ENCODE peak calls at places on chromosomes 6 and 20, in eight cellular contexts. N is WTC11, M is mucosa of descending colon, K is ovary, U is nephron progenitor cell, Z is fibroblast of the aortic adventitia, G is uterus, L is cardiac fibroblast. P is an unnamed sample.

GRCh38 chr6:16028966-16029365 is 99.9 kb upstream of the MYLIP start:
- DNase-seq in U (no peak), N (no peak), M (no peak), K (no peak), L (no peak), G (no peak), Z (no peak), P (no peak)

GRCh38 chr6:1786455-1787108 is 176.9 kb downstream of the FOXC1 start:
- DNase-seq in N (no peak), Z (no peak), G (no peak), K (no peak), L (no peak), U (no peak), M (no peak), P (no peak)

GRCh38 chr6:122616877-122617276 is 6.7 kb downstream of the PKIB start:
- DNase-seq in N (no peak), K (no peak), G (no peak), U (no peak), Z (no peak), L (no peak), M (no peak), P (no peak)

GRCh38 chr6:45115696-45116095 is 212.4 kb upstream of the RUNX2 start:
- DNase-seq in M (no peak), K (no peak), U (no peak), N (no peak), Z (peak), L (peak), G (no peak), P (no peak)

GRCh38 chr6:93294879-93295278 is 124.5 kb downstream of the EPHA7 start:
- DNase-seq in G (no peak), L (no peak), K (no peak), M (no peak), Z (no peak), N (no peak), U (no peak), P (no peak)

GRCh38 chr6:97275809-97276208 is 7.2 kb downstream of the MMS22L start:
- DNase-seq in N (no peak), M (no peak), G (no peak), L (no peak), Z (no peak), K (no peak), U (no peak), P (no peak)

GRCh38 chr6:74936886-74937285 is 269.0 kb downstream of the COL12A1 start:
- DNase-seq in L (peak), N (no peak), M (no peak), K (no peak), U (no peak), G (no peak), Z (no peak), P (no peak)

GRCh38 chr20:46984391-46984790 is 89.7 kb downstream of the EYA2 start:
- DNase-seq in Z (peak), U (no peak), L (peak), K (no peak), M (no peak), N (no peak), G (no peak), P (no peak)

GRCh38 chr20:45970646-45971424 is 1.2 kb downstream of the ZNF335 start:
- DNase-seq in L (peak), G (no peak), M (no peak), U (peak), N (no peak), Z (peak), K (peak), P (peak)

GRCh38 chr6:89986650-89987074 is 92.4 kb downstream of the GJA10 start:
- DNase-seq in N (no peak), U (no peak), L (peak), G (no peak), Z (no peak), M (no peak), K (no peak), P (no peak)

GRCh38 chr6:128438311-128438916 is 82.0 kb downstream of the PTPRK start:
- DNase-seq in L (peak), N (no peak), U (no peak), K (no peak), G (peak), Z (peak), M (no peak), P (no peak)

GRCh38 chr6:116355796-116356195 is 15.0 kb upstream of the DSE start:
- DNase-seq in U (no peak), K (no peak), Z (no peak), G (no peak), N (no peak), L (no peak), M (no peak), P (no peak)

GRCh38 chr6:113120577-113121285 is 736.4 kb upstream of the MARCKS start:
- DNase-seq in Z (peak), G (no peak), M (no peak), N (no peak), K (no peak), U (no peak), L (peak), P (peak)

GRCh38 chr6:70700922-70701876 is 33.5 kb downstream of the SMAP1 start:
- DNase-seq in Z (no peak), M (no peak), L (no peak), N (no peak), K (no peak), U (no peak), G (no peak), P (no peak)

GRCh38 chr6:51098801-51099200 is 280.1 kb downstream of the TFAP2B start:
- DNase-seq in N (no peak), Z (peak), M (no peak), U (no peak), G (no peak), K (no peak), L (no peak), P (no peak)

GRCh38 chr20:31923388-31924271 is 28.2 kb downstream of the PDRG1 start:
- DNase-seq in G (no peak), M (no peak), U (peak), Z (no peak), N (no peak), L (no peak), K (no peak), P (no peak)

DNA sequence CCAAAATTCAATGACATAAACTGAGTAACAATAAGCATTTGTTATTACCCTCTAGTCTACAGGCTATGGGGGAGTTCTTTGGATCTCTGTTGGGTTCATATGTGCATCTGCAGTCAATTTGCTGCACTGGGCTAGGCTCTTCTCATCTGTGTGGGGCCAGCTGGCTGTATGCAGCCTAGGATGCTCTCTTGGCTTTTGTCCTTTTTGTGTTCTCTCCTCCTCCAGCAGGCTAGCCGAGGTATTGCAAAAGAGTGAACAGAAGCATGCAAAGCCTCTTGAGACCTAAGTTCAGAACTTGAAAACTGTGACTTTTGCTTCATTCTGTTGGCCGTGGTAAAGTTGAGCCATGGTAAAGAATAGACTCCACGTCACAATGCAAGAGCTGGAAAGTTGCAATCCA is 62.8 kb upstream of the FOXO3 start:
- DNase-seq in K (no peak), L (peak), M (no peak), G (no peak), Z (peak), U (peak), N (peak), P (peak)
- TF ChIP-seq CTCF in K (no peak), L (peak), M (no peak), G (no peak), Z (peak), U (peak), N (peak), P (peak)

GRCh38 chr20:142290-142689 is at the start of gene DEFB126:
- DNase-seq in K (no peak), G (no peak), U (no peak), M (no peak), Z (no peak), L (no peak), N (no peak), P (no peak)
- TF ChIP-seq CTCF in K (no peak), G (no peak), U (no peak), M (no peak), Z (no peak), L (no peak), N (no peak), P (no peak)

GRCh38 chr6:166955865-166956443 is 396 bp downstream of the RNASET2 start:
- DNase-seq in M (no peak), U (no peak), G (no peak), L (no peak), N (no peak), Z (no peak), K (no peak), P (no peak)

GRCh38 chr6:166958926-166959861 is 2.8 kb upstream of the RNASET2 start:
- DNase-seq in Z (no peak), M (peak), N (no peak), K (no peak), L (peak), U (no peak), G (no peak), P (peak)

GRCh38 chr6:166957805-166958076 is 1.4 kb upstream of the RNASET2 start:
- DNase-seq in K (no peak), N (no peak), L (no peak), M (no peak), U (no peak), Z (no peak), G (no peak), P (no peak)

GRCh38 chr6:166956444-166957086 is at the start of gene RNASET2:
- DNase-seq in U (peak), M (peak), Z (peak), L (peak), N (peak), K (peak), G (peak), P (peak)

DNA sequence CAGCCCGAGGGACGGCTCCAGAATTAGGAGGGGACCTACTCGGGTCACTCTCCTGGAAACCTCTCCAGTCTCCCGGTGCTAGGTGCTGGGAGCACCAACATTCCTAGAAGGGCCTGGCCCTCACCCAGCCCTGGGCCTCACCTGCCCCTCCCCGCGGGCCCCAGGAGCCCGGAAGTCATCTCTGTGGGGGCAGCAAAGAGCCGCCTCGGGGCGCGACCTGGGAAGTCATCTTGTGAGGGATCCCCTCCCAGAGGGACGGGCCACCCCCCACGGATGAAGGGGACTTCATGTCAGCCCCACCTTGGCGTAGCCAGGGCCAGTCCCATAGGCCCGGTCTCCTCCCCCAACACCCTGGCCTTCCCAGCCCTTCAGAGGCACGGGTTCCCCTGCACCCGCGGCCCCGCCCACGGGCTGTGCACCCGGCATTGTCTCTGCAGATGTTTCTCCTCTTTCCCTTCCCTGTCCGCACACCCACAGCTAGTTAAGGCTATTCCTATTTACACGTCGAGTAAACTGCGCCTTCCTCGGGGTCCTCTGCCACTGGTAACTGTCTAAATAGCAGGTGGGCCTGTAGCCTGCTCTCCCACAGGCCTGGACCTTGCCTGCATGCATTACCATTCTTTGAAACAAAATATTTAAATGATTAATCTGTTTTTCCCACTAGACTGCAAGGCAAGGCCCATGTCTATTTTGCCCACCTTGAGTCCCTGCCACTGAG is 896 bp upstream of the RNASET2 start:
- DNase-seq in N (peak), U (peak), K (peak), G (peak), L (no peak), M (peak), Z (no peak), P (peak)
- TF ChIP-seq CTCF in N (no peak), U (no peak), K (no peak), G (no peak), L (no peak), M (peak), Z (no peak), P (no peak)

GRCh38 chr6:44052419-44053011 is 74.7 kb downstream of the MRPL14 start:
- DNase-seq in U (no peak), L (peak), G (no peak), Z (peak), K (no peak), N (peak), M (peak), P (no peak)
- TF ChIP-seq CTCF in U (no peak), L (peak), G (no peak), Z (peak), K (no peak), N (no peak), M (no peak), P (no peak)

DNA sequence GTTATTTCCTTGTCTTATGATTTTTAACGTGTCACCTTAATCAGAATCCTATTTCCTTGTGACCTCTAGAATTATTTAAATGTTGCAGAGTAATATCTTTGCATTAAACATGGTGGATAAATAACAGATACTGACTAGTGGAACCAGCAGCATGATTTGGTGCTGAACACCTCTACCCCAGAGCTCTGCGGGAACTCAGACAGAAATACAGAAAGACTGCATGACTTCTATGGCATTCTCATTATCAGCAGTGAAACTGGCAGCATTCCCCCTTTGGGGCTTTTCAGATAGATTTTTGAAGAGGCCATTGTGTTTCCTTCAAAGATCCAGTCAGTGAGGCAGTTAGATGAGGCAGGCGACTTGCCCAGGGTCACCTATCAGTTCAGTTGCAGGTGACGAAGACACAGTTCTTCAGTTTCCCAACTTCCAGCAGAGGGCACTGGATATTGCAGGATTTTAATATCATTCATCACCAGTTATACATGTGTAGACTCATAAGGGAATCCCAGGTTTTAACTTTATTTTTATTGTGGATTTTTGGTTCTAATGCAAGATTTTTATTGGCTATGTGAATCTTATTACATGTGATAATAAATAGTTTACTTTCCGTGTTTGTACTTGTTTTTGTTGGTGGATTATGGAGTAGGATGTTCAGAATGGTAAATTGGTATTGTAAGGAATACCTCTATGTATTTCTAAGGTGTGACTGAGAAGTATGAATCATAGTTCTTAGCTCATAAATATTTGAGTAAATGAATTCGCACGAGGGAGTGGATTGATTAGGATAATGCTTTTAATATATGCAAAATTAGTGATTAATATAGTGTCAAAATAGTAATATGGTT is 81.3 kb downstream of the AFDN start:
- DNase-seq in G (no peak), N (no peak), L (peak), U (no peak), M (no peak), Z (peak), K (no peak), P (peak)
- TF ChIP-seq CTCF in G (peak), N (no peak), L (peak), U (no peak), M (no peak), Z (peak), K (no peak), P (peak)

DNA sequence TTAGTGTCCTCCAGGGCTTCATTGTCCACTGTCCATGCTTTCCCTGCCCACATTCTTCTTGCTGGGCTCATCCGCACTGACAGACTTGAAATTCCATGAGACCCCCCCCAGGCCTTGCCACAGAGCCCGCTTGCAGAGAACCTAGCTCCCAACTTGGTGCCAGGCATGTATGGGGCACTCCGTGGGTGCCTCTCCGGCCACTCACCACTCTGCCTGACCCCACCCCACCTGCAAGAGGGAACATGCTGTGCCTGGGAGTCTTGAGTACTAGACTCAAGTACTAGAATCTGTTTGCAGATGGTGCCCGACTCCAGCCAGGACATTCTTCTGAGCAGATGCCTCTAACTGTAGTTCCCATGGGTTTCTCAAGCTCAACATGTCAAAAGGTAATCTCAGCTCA is 47.9 kb downstream of the TRERF1 start:
- DNase-seq in Z (no peak), M (no peak), K (no peak), N (no peak), U (no peak), L (no peak), G (no peak), P (no peak)
- TF ChIP-seq CTCF in Z (no peak), M (no peak), K (no peak), N (no peak), U (no peak), L (no peak), G (no peak), P (no peak)

DNA sequence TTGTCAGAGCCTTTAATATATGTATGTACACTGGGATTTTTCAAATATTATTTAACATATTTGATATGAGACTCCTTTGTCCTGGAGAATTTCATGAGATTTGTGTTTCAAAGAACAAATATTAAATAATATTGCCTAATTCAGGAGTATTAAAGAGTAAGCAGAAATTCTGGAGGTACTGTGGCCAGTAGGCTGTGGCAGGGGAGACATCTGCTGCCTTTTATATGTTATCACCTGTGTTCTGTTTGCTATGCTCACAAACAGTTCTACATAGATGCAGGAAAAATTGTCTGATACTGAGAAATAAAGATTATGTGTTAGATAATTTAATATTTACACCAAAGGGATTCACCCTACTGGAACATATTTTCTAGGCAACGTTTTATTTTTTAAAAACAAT is 395.4 kb upstream of the SLC35B3 start:
- DNase-seq in N (no peak), G (no peak), K (no peak), U (no peak), M (no peak), Z (no peak), L (no peak), P (no peak)
- TF ChIP-seq CTCF in N (no peak), G (no peak), K (no peak), U (no peak), M (no peak), Z (no peak), L (no peak), P (no peak)

DNA sequence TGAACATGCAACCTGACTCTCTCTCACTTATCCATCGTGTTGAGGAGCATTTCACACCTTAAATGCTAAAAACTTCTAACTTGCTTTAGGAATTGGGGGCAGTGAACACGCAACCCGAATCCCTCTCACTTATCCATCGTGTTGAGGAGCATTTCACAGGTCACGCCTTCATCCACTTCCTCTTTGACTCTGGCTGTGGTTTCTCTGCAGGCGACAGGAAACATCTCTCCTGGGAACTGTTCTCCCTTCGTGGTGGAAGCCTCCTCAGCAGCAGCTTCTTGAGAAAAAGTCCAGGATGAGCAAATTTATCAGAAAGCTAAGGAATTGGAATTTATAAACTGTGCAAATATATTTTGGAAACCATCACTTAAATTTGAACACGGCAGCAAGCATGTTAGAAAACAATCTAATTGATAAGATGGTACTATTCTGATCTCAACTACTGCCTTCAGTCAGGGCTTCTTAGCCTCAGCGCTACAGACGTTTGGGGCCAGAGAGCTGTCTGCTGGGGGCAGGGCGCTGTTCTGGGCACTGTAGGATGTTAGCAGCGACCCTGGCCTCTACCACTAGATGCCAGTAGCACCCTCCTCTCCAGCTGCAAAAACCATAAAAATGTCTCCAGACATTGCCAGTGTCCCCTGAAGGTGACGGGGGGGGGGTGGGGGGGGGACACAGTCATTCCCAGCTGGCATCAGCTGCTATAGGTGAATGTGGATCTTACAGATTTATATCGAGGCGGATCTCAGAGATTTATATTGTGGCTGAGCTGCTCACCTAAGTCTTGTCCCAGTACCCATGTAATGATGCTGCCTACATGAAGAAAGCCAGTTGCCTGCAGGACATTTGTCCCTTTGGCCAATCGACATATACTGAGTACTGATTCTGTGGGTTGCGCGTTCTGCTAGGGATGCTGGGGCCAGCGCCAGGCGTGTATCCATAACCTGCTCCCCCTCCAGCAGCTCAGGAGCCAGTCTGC is 26.2 kb downstream of the CTCFL start:
- DNase-seq in N (peak), Z (peak), K (no peak), L (peak), U (peak), G (no peak), M (peak), P (peak)
- TF ChIP-seq CTCF in N (no peak), Z (peak), K (no peak), L (peak), U (peak), G (no peak), M (no peak), P (peak)